ENCODE peak calls at places on chromosomes 2 and 18, in nine cellular contexts. One of them, this sample, is unnamed. For H3K36me3, the result is how much of the 10 kb centered on the place peaks cover.

GRCh38 chr2:195819276-195819675 is 162.2 kb downstream of the SLC39A10 start:
- DNase-seq in K562: no peak
- DNase-seq in HepG2: no peak
- DNase-seq in HCT116: no peak
- DNase-seq in H1: no peak
- DNase-seq in endothelial cell of umbilical vein: no peak
- DNase-seq in stomach: no peak
- DNase-seq in sigmoid colon: no peak
- DNase-seq in SK-N-SH: no peak
- DNase-seq in this sample: no peak

GRCh38 chr2:109415460-109416004 is 198.2 kb downstream of the SEPTIN10 start:
- DNase-seq in HCT116: no peak
- DNase-seq in H1: no peak
- DNase-seq in HepG2: no peak
- DNase-seq in SK-N-SH: no peak
- DNase-seq in endothelial cell of umbilical vein: no peak
- DNase-seq in sigmoid colon: no peak
- DNase-seq in stomach: no peak
- DNase-seq in K562: no peak
- DNase-seq in this sample: no peak

GRCh38 chr2:224772494-224772893 is 56.3 kb upstream of the CCDC195 start:
- DNase-seq in HepG2: no peak
- DNase-seq in K562: no peak
- DNase-seq in endothelial cell of umbilical vein: no peak
- DNase-seq in HCT116: no peak
- DNase-seq in stomach: no peak
- DNase-seq in SK-N-SH: no peak
- DNase-seq in H1: no peak
- DNase-seq in sigmoid colon: no peak
- DNase-seq in this sample: no peak

GRCh38 chr18:21496277-21496835 is 104.1 kb downstream of the ESCO1 start:
- DNase-seq in K562: no peak
- DNase-seq in SK-N-SH: no peak
- DNase-seq in stomach: no peak
- DNase-seq in H1: no peak
- DNase-seq in endothelial cell of umbilical vein: no peak
- DNase-seq in HepG2: peak
- DNase-seq in sigmoid colon: no peak
- DNase-seq in HCT116: no peak
- DNase-seq in this sample: no peak

GRCh38 chr2:211329421-211329820 is 773.0 kb downstream of the CPS1 start:
- DNase-seq in H1: no peak
- DNase-seq in HepG2: no peak
- DNase-seq in SK-N-SH: no peak
- DNase-seq in endothelial cell of umbilical vein: no peak
- DNase-seq in stomach: no peak
- DNase-seq in HCT116: no peak
- DNase-seq in sigmoid colon: no peak
- DNase-seq in K562: no peak
- DNase-seq in this sample: no peak

GRCh38 chr2:234493117-234493516 is 3.8 kb downstream of the ARL4C start:
- DNase-seq in endothelial cell of umbilical vein: no peak
- DNase-seq in K562: no peak
- DNase-seq in HCT116: no peak
- DNase-seq in HepG2: no peak
- DNase-seq in sigmoid colon: peak
- DNase-seq in H1: no peak
- DNase-seq in stomach: no peak
- DNase-seq in SK-N-SH: no peak
- DNase-seq in this sample: no peak

GRCh38 chr18:58117685-58118403 is 73.8 kb downstream of the NEDD4L start:
- DNase-seq in SK-N-SH: no peak
- DNase-seq in stomach: peak
- DNase-seq in H1: no peak
- DNase-seq in HCT116: peak
- DNase-seq in sigmoid colon: no peak
- DNase-seq in K562: peak
- DNase-seq in endothelial cell of umbilical vein: peak
- DNase-seq in HepG2: peak
- DNase-seq in this sample: peak

GRCh38 chr18:63040788-63041410 is 278.7 kb downstream of the BCL2 start:
- DNase-seq in SK-N-SH: no peak
- DNase-seq in sigmoid colon: no peak
- DNase-seq in K562: no peak
- DNase-seq in stomach: no peak
- DNase-seq in HepG2: no peak
- DNase-seq in endothelial cell of umbilical vein: no peak
- DNase-seq in HCT116: no peak
- DNase-seq in H1: no peak
- DNase-seq in this sample: no peak

GRCh38 chr2:142330458-142330857 is 199.6 kb upstream of the LRP1B start:
- DNase-seq in SK-N-SH: peak
- DNase-seq in HepG2: no peak
- DNase-seq in K562: no peak
- DNase-seq in HCT116: no peak
- DNase-seq in stomach: no peak
- DNase-seq in H1: no peak
- DNase-seq in sigmoid colon: no peak
- DNase-seq in endothelial cell of umbilical vein: no peak
- DNase-seq in this sample: no peak

GRCh38 chr18:46891742-46892214 is 25.5 kb downstream of the PIAS2 start:
- DNase-seq in SK-N-SH: no peak
- DNase-seq in H1: no peak
- DNase-seq in stomach: no peak
- DNase-seq in HepG2: no peak
- DNase-seq in sigmoid colon: no peak
- DNase-seq in K562: no peak
- DNase-seq in HCT116: no peak
- DNase-seq in endothelial cell of umbilical vein: no peak
- DNase-seq in this sample: no peak

GRCh38 chr2:164523026-164523425 is 98.3 kb downstream of the GRB14 start:
- DNase-seq in K562: no peak
- DNase-seq in sigmoid colon: no peak
- DNase-seq in HCT116: no peak
- DNase-seq in HepG2: no peak
- DNase-seq in SK-N-SH: no peak
- DNase-seq in H1: no peak
- DNase-seq in endothelial cell of umbilical vein: no peak
- DNase-seq in stomach: no peak
- DNase-seq in this sample: no peak

GRCh38 chr18:28151434-28151833 is 25.5 kb downstream of the CDH2 start:
- DNase-seq in HepG2: no peak
- DNase-seq in H1: no peak
- DNase-seq in endothelial cell of umbilical vein: no peak
- DNase-seq in SK-N-SH: no peak
- DNase-seq in stomach: no peak
- DNase-seq in sigmoid colon: no peak
- DNase-seq in HCT116: no peak
- DNase-seq in K562: no peak
- DNase-seq in this sample: no peak

GRCh38 chr2:100722125-100722524 is 97.8 kb upstream of the NPAS2 start:
- DNase-seq in endothelial cell of umbilical vein: no peak
- DNase-seq in stomach: no peak
- DNase-seq in HCT116: no peak
- DNase-seq in HepG2: no peak
- DNase-seq in sigmoid colon: no peak
- DNase-seq in K562: no peak
- DNase-seq in SK-N-SH: no peak
- DNase-seq in H1: no peak
- DNase-seq in this sample: no peak

GRCh38 chr2:98412751-98413445 is 31.8 kb upstream of the INPP4A start:
- DNase-seq in stomach: no peak
- DNase-seq in endothelial cell of umbilical vein: peak
- DNase-seq in HepG2: peak
- DNase-seq in sigmoid colon: no peak
- DNase-seq in H1: no peak
- DNase-seq in SK-N-SH: peak
- DNase-seq in HCT116: peak
- DNase-seq in K562: peak
- DNase-seq in this sample: no peak

GRCh38 chr2:191030521-191031154 is 16.7 kb upstream of the STAT1 start:
- DNase-seq in HepG2: peak
- DNase-seq in H1: no peak
- DNase-seq in SK-N-SH: peak
- DNase-seq in K562: peak
- DNase-seq in sigmoid colon: no peak
- DNase-seq in HCT116: no peak
- DNase-seq in stomach: no peak
- DNase-seq in endothelial cell of umbilical vein: peak
- DNase-seq in this sample: peak

GRCh38 chr2:239035361-239035814 is 187.5 kb downstream of the TWIST2 start:
- DNase-seq in K562: peak
- DNase-seq in sigmoid colon: peak
- DNase-seq in endothelial cell of umbilical vein: no peak
- DNase-seq in SK-N-SH: peak
- DNase-seq in H1: no peak
- DNase-seq in HepG2: no peak
- DNase-seq in stomach: peak
- DNase-seq in HCT116: peak
- DNase-seq in this sample: no peak

GRCh38 chr2:54709341-54709809 is 14.1 kb upstream of the EML6 start:
- DNase-seq in sigmoid colon: no peak
- DNase-seq in H1: no peak
- DNase-seq in K562: no peak
- DNase-seq in endothelial cell of umbilical vein: peak
- DNase-seq in HepG2: no peak
- DNase-seq in stomach: peak
- DNase-seq in HCT116: no peak
- DNase-seq in SK-N-SH: no peak
- DNase-seq in this sample: peak

GRCh38 chr2:174597347-174598047 is at the start of gene WIPF1:
- DNase-seq in stomach: no peak
- DNase-seq in H1: no peak
- DNase-seq in sigmoid colon: no peak
- DNase-seq in endothelial cell of umbilical vein: peak
- DNase-seq in HepG2: no peak
- DNase-seq in HCT116: no peak
- DNase-seq in K562: no peak
- DNase-seq in SK-N-SH: no peak
- DNase-seq in this sample: no peak

GRCh38 chr2:178679891-178680290 is 127.3 kb downstream of the TTN start:
- DNase-seq in endothelial cell of umbilical vein: no peak
- DNase-seq in H1: no peak
- DNase-seq in stomach: no peak
- DNase-seq in HCT116: no peak
- DNase-seq in sigmoid colon: no peak
- DNase-seq in HepG2: no peak
- DNase-seq in SK-N-SH: no peak
- DNase-seq in K562: no peak
- DNase-seq in this sample: no peak
- TF ChIP-seq POLR2AphosphoS5 in endothelial cell of umbilical vein: no peak
- TF ChIP-seq POLR2AphosphoS5 in H1: no peak
- TF ChIP-seq POLR2AphosphoS5 in stomach: no peak
- TF ChIP-seq POLR2AphosphoS5 in HCT116: no peak
- TF ChIP-seq POLR2AphosphoS5 in sigmoid colon: no peak
- TF ChIP-seq POLR2AphosphoS5 in HepG2: no peak
- TF ChIP-seq POLR2AphosphoS5 in SK-N-SH: no peak
- TF ChIP-seq POLR2AphosphoS5 in K562: no peak
- TF ChIP-seq POLR2AphosphoS5 in this sample: no peak

DNA sequence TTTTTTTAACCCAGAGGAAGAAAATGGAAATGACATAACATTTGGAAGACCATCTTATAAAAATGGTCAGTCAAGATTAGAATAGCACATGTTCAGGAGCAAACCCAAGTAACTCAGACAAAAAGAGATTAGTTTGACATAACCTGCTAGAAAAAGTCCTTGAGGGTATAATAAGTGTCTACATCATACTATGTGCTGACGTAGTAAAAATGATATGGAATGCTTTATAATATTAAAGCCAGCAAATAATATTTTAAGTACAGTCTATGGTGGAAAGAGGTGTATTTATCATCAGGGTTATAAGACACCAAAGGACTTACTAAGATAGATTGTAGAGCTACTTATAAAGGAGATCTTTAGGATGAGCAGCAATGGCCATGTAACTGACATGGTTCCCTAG is 169.0 kb downstream of the LTBP1 start:
- DNase-seq in HCT116: no peak
- DNase-seq in endothelial cell of umbilical vein: no peak
- DNase-seq in stomach: no peak
- DNase-seq in K562: no peak
- DNase-seq in H1: no peak
- DNase-seq in HepG2: no peak
- DNase-seq in sigmoid colon: no peak
- DNase-seq in SK-N-SH: no peak
- DNase-seq in this sample: no peak
- H3K36me3 ChIP-seq in HCT116: under half
- H3K36me3 ChIP-seq in endothelial cell of umbilical vein: under half
- H3K36me3 ChIP-seq in stomach: under half
- H3K36me3 ChIP-seq in K562: under half
- H3K36me3 ChIP-seq in H1: under half
- H3K36me3 ChIP-seq in HepG2: under half
- H3K36me3 ChIP-seq in sigmoid colon: under half
- H3K36me3 ChIP-seq in SK-N-SH: under half
- H3K36me3 ChIP-seq in this sample: under half

DNA sequence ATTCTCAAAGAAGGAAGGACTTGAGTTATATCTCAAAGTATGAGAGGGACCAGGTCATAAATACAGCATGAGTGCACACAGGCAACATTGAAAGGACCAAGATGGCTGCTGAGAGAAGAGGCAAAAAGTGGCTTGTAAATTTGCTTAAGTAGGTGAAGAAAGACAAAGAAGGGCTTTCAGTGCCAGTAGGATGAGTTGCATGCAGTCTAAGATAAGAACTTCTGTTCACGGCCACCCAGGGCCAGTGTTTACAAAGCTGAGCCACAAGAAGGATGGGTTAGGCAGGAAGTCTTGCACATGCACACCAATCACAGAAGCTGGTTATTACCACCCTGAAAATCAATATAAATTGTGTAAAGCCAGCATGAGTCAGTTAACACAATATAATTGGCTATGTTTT is 3.1 kb upstream of the ABCB11 start:
- DNase-seq in sigmoid colon: no peak
- DNase-seq in HepG2: no peak
- DNase-seq in SK-N-SH: no peak
- DNase-seq in K562: peak
- DNase-seq in HCT116: no peak
- DNase-seq in endothelial cell of umbilical vein: no peak
- DNase-seq in H1: no peak
- DNase-seq in stomach: peak
- DNase-seq in this sample: no peak
- TF ChIP-seq POLR2AphosphoS5 in sigmoid colon: no peak
- TF ChIP-seq POLR2AphosphoS5 in HepG2: no peak
- TF ChIP-seq POLR2AphosphoS5 in SK-N-SH: no peak
- TF ChIP-seq POLR2AphosphoS5 in K562: no peak
- TF ChIP-seq POLR2AphosphoS5 in HCT116: no peak
- TF ChIP-seq POLR2AphosphoS5 in endothelial cell of umbilical vein: no peak
- TF ChIP-seq POLR2AphosphoS5 in H1: no peak
- TF ChIP-seq POLR2AphosphoS5 in stomach: no peak
- TF ChIP-seq POLR2AphosphoS5 in this sample: no peak

DNA sequence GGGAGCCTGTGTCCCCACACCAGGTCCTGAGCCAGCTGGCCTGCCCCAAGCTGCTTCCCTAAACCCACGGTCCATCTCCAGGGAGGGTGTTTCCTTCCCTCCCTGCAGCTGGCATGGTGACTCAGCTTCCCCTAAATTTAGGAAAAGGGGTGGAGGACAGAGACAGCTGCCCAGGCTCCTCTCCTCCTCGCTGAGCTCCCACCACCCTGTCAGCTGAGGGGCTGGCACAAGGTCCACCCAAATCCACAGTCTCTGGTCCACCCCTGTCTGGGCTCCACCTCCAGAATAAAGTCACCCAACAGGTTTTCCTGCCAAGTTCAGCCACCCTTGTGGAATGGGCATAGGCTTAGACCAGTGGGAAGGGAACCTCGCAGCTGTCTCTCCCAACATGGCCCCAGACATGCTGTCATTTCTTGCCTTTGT is 156.5 kb downstream of the TNS1 start:
- DNase-seq in sigmoid colon: no peak
- DNase-seq in K562: no peak
- DNase-seq in stomach: peak
- DNase-seq in HepG2: no peak
- DNase-seq in SK-N-SH: no peak
- DNase-seq in H1: no peak
- DNase-seq in HCT116: no peak
- DNase-seq in endothelial cell of umbilical vein: no peak
- DNase-seq in this sample: no peak
- H3K36me3 ChIP-seq in sigmoid colon: half or more
- H3K36me3 ChIP-seq in K562: under half
- H3K36me3 ChIP-seq in stomach: under half
- H3K36me3 ChIP-seq in HepG2: under half
- H3K36me3 ChIP-seq in SK-N-SH: half or more
- H3K36me3 ChIP-seq in H1: under half
- H3K36me3 ChIP-seq in HCT116: under half
- H3K36me3 ChIP-seq in endothelial cell of umbilical vein: under half
- H3K36me3 ChIP-seq in this sample: under half

This sample was measured in prostate gland.